ENCODE peak calls at places on chromosome 4, in six cellular contexts. C is AG08395, Q is astrocyte of the hippocampus, F is left kidney, Y is GM03348, D is spleen. G is an unnamed sample.

GRCh38 chr4:26819026-26819425 is 41.6 kb upstream of the STIM2 start:
- DNase-seq in F (no peak), Q (no peak), D (no peak), C (no peak), Y (no peak), G (no peak)

GRCh38 chr4:121706595-121707021 is 9.8 kb upstream of the ANXA5 start:
- DNase-seq in Y (peak), C (peak), D (no peak), F (no peak), Q (peak), G (no peak)

GRCh38 chr4:124178449-124179021 is 534.0 kb downstream of the ANKRD50 start:
- DNase-seq in Q (peak), F (no peak), Y (no peak), D (no peak), C (no peak), G (no peak)

GRCh38 chr4:77358315-77358928 is 201.4 kb downstream of the CCNG2 start:
- DNase-seq in F (peak), D (no peak), Q (peak), C (peak), Y (peak), G (no peak)

GRCh38 chr4:173191623-173192041 is 23.0 kb downstream of the GALNT7 start:
- DNase-seq in C (peak), Y (no peak), F (no peak), D (no peak), Q (peak), G (no peak)

GRCh38 chr4:150173420-150173819 is 95.2 kb downstream of the DCLK2 start:
- DNase-seq in D (no peak), C (no peak), F (peak), Q (peak), Y (no peak), G (no peak)

GRCh38 chr4:183758006-183758734 is 99.1 kb downstream of the TRAPPC11 start:
- DNase-seq in D (no peak), Q (no peak), C (no peak), F (peak), Y (no peak), G (no peak)

GRCh38 chr4:13208558-13209193 is 275.5 kb downstream of the RAB28 start:
- DNase-seq in Y (no peak), F (no peak), Q (no peak), C (no peak), D (no peak), G (no peak)

GRCh38 chr4:20464381-20464780 is 212.7 kb downstream of the SLIT2 start:
- DNase-seq in D (no peak), Q (peak), C (peak), F (no peak), Y (peak), G (no peak)

GRCh38 chr4:8765084-8765483 is 106.6 kb downstream of the HMX1 start:
- DNase-seq in Y (no peak), C (no peak), F (no peak), Q (no peak), D (peak), G (no peak)

GRCh38 chr4:112327950-112328349 is 30.8 kb downstream of the ALPK1 start:
- DNase-seq in F (peak), C (peak), Q (peak), Y (peak), D (peak), G (peak)